ENCODE peak calls at places on chromosome 14, in four cellular contexts. X is heart left ventricle; C is lower leg skin; N is effector memory CD4-positive, alpha-beta T cell. H is an unnamed sample.
A peak's percentile ranks its signal among the peaks of the same experiment; 100 is the strongest.

GRCh38 chr14:99660006-99660566 is 15.2 kb downstream of the HHIPL1 start:
- DNase-seq in X (no peak), C (no peak), N (no peak), H (no peak)

GRCh38 chr14:98999345-98999744 is 272.7 kb downstream of the BCL11B start:
- DNase-seq in X (no peak), C (no peak), N (no peak), H (no peak)

GRCh38 chr14:104392396-104393198 is 187.0 kb upstream of the C14orf180 start:
- DNase-seq in X (peak; percentile 4), C (no peak), N (no peak), H (no peak)

GRCh38 chr14:104140463-104141331 is 2.3 kb downstream of the KIF26A start:
- DNase-seq in X (no peak), C (no peak), N (no peak), H (peak; percentile 10)

GRCh38 chr14:100824156-100824555 is 1.8 kb upstream of the MEG3 start:
- DNase-seq in X (peak; percentile 38), C (no peak), N (no peak), H (peak; percentile 77)

GRCh38 chr14:22026527-22026926 is 352.9 kb upstream of the OR4E1 start:
- DNase-seq in X (no peak), C (no peak), N (no peak), H (no peak)

GRCh38 chr14:21866479-21866878 is 192.9 kb upstream of the OR4E1 start:
- DNase-seq in X (no peak), C (no peak), N (no peak), H (no peak)

GRCh38 chr14:99862111-99862510 is 68.9 kb downstream of the EML1 start:
- DNase-seq in X (no peak), C (no peak), N (no peak), H (no peak)

GRCh38 chr14:73243748-73244147 is 6.4 kb downstream of the PAPLN start:
- DNase-seq in X (no peak), C (no peak), N (no peak), H (no peak)

DNA sequence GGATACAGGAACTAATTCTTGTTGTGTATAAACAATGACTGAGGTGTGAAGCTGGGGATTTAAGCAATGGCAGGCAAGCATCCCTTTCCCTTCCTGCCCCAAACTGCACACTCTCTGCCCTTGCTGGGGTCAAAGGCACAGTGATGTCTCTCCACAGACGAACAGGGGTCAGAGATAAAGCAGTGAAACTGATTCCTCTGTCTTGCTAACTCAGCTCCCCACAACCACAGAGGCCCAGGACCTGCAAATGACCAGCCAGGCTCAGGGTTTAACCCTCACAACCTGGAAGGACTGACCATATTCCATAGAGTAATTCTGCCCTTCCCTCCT is 67.2 kb downstream of the CCDC88C start:
- DNase-seq in X (no peak), C (no peak), N (no peak), H (no peak)
- H3K4me3 ChIP-seq in X (no peak overlapping the region), C (no peak overlapping the region), N (peak overlapping the region; percentile 38), H (no peak overlapping the region)

GRCh38 chr14:96037891-96038557 is 1.1 kb upstream of the C14orf132 start:
- DNase-seq in X (peak; percentile 28), C (peak; percentile 33), N (no peak), H (peak; percentile 41)

GRCh38 chr14:96040836-96041371 is 1.7 kb downstream of the C14orf132 start:
- DNase-seq in X (no peak), C (no peak), N (no peak), H (no peak)

GRCh38 chr14:96038920-96039632 is at the start of gene C14orf132:
- DNase-seq in X (peak; percentile 69), C (peak; percentile 50), N (peak; percentile 3), H (peak; percentile 89)

GRCh38 chr14:96039633-96040311 is 610 bp downstream of the C14orf132 start:
- DNase-seq in X (peak; percentile 15), C (no peak), N (no peak), H (peak; percentile 65)

DNA sequence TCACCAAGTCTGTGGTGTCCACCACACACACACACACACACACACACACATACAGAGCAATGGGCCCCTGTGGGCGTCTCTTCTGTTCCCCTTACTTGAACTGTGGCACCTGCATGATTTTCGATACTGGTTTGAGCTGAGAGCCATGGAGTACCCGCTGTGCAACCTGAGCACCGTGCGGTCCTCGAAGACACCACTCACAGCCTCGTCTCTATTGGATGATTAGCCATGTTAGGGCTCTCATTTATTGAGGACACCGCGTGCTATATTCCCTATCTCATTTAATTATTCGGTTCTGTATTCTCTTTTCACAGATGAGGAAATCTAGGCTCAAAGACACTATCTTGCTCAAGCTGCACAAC is 623 bp upstream of the C14orf132 start:
- DNase-seq in X (no peak), C (no peak), N (no peak), H (no peak)
- H3K4me3 ChIP-seq in X (peak overlapping the region; percentile 63), C (peak overlapping the region; percentile 14), N (peak overlapping the region; percentile 74), H (peak overlapping the region; percentile 75)

GRCh38 chr14:92455231-92455630 is 58.4 kb upstream of the RIN3 start:
- DNase-seq in X (no peak), C (no peak), N (no peak), H (no peak)

GRCh38 chr14:92458959-92459478 is 54.6 kb upstream of the RIN3 start:
- DNase-seq in X (no peak), C (no peak), N (no peak), H (no peak)

GRCh38 chr14:92458136-92458958 is 55.2 kb upstream of the RIN3 start:
- DNase-seq in X (no peak), C (no peak), N (no peak), H (no peak)

GRCh38 chr14:92457018-92457565 is 56.5 kb upstream of the RIN3 start:
- DNase-seq in X (no peak), C (no peak), N (no peak), H (no peak)

GRCh38 chr14:92456215-92457017 is 57.2 kb upstream of the RIN3 start:
- DNase-seq in X (peak; percentile 67), C (no peak), N (no peak), H (peak; percentile 44)
- H3K4me3 ChIP-seq in X (no peak overlapping the region), C (no peak overlapping the region), N (no peak overlapping the region), H (no peak overlapping the region)

DNA sequence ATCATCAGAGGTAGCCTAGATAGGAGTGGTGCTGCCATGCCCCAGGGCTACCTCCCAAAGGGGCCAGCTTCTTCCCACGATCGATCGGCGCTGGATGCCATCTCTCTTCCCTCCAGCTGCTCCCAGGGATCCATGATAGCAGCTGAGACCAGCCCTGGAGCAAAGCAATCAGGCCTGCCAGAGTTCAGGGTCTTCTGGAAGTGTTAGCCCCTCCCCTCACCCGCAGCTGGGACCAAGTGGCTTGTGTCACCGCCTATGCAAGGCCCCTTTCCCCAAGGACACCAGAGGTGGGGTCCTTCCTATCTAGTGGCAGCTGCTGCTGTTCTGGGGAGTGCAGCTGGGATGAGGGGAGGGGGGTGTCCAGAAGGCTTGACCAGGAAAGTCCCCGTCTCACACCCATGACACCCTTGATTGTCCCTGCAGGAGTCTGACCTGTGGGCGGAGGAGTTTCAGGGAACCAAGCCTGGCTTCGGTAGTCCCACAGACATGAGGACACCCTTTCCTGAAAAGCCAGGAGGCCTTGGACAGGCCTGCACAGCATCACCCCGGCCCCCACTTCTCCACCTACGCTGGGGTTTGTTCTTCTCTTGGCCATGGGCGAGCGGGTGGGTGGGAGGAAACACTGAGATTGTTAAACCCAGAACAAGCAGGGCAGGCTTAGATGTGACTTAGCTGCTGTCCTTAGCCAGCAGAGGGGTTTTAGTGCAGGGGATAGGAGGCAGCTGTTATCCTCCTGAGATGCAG is 86.8 kb downstream of the IRF2BPL start:
- DNase-seq in X (no peak), C (no peak), N (no peak), H (peak; percentile 78)
- H3K4me3 ChIP-seq in X (no peak overlapping the region), C (no peak overlapping the region), N (no peak overlapping the region), H (no peak overlapping the region)

GRCh38 chr14:70916776-70917175 is 9.5 kb downstream of the PCNX1 start:
- DNase-seq in X (no peak), C (no peak), N (no peak), H (no peak)
- H3K4me3 ChIP-seq in X (no peak overlapping the region), C (no peak overlapping the region), N (no peak overlapping the region), H (no peak overlapping the region)

GRCh38 chr14:94077823-94078222 is 3.2 kb downstream of the DDX24 start:
- DNase-seq in X (no peak), C (no peak), N (no peak), H (no peak)
- H3K4me3 ChIP-seq in X (peak overlapping the region; percentile 96), C (no peak overlapping the region), N (peak overlapping the region; percentile 97), H (no peak overlapping the region)

GRCh38 chr14:35879141-35879648 is 53.1 kb downstream of the BRMS1L start:
- DNase-seq in X (no peak), C (no peak), N (no peak), H (no peak)
- H3K4me3 ChIP-seq in X (no peak overlapping the region), C (no peak overlapping the region), N (no peak overlapping the region), H (no peak overlapping the region)

DNA sequence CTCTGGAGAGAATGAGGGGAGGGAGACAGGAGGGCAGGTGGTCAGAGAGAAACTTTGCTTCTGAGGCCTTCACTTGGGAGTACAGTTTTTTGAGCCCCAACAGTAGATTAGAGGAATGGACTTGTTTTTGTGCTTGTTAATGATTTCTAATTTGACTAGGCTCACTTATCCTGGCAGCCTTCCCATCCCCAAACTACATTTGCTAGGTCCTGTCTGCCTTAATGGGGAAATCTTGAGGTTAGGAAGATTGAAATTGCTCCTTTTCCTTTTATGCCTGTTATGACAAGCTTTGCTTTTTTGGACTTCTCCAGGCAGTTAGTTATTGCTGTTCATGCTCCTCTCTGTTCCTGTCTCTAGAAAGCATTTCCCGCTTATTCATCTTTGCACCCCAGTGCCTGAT is 37.7 kb downstream of the SYNE2 start:
- DNase-seq in X (no peak), C (no peak), N (no peak), H (no peak)
- H3K4me3 ChIP-seq in X (no peak overlapping the region), C (no peak overlapping the region), N (no peak overlapping the region), H (no peak overlapping the region)